ENCODE peak calls at places on chromosomes 2 and 18, in nine cellular contexts. A is stimulated activated CD8-positive, alpha-beta memory T cell treated with anti-CD3 and anti-CD28 coated beads, Interleukin-4, amount 100 ng/mL, for 24 hours; S is anterior cingulate cortex; E is neural crest cell; K is HFFc6; X is ELR; Y is activated T-cell treated with anti-CD3 and anti-CD28 coated beads for 24 hours; V is HuH-7.5; N is hepatocyte. G is an unnamed sample.

GRCh38 chr2:197152451-197153228 is 157.9 kb downstream of the ANKRD44 start:
- DNase-seq in V (no peak), A (no peak), K (peak; percentile 21), E (no peak), S (no peak), X (peak; percentile 40), Y (no peak), N (no peak), G (no peak)

GRCh38 chr2:33265584-33266338 is 210.7 kb upstream of the RASGRP3 start:
- DNase-seq in N (no peak), X (peak; percentile 33), S (no peak), E (no peak), Y (no peak), K (no peak), V (no peak), A (no peak), G (no peak)

GRCh38 chr18:36501100-36501499 is 203.6 kb downstream of the FHOD3 start:
- DNase-seq in A (no peak), N (no peak), Y (no peak), V (no peak), X (no peak), K (no peak), E (no peak), S (no peak), G (no peak)

GRCh38 chr18:32308493-32309120 is 118.8 kb downstream of the MEP1B start:
- DNase-seq in S (no peak), A (no peak), E (no peak), V (no peak), X (peak; percentile 7), N (peak; percentile 33), Y (no peak), K (peak; percentile 48), G (no peak)

GRCh38 chr2:2879071-2879470 is 498.5 kb downstream of the EIPR1 start:
- DNase-seq in A (no peak), S (no peak), N (no peak), X (no peak), Y (no peak), K (no peak), E (no peak), V (no peak), G (no peak)

GRCh38 chr2:42100696-42101585 is 53.1 kb downstream of the PKDCC start:
- DNase-seq in A (peak; percentile 44), X (peak; percentile 67), N (peak; percentile 76), Y (peak; percentile 40), S (no peak), K (peak; percentile 37), E (no peak), V (no peak), G (no peak)

GRCh38 chr2:38070438-38070837 is 5.5 kb downstream of the CYP1B1 start:
- DNase-seq in A (no peak), V (no peak), S (no peak), E (no peak), K (no peak), N (no peak), Y (no peak), X (no peak), G (no peak)

GRCh38 chr2:36800381-36800780 is 103.9 kb downstream of the VIT start:
- DNase-seq in N (no peak), E (no peak), X (no peak), A (peak; percentile 47), S (peak; percentile 23), V (no peak), Y (peak; percentile 33), K (no peak), G (no peak)

GRCh38 chr18:44464401-44465185 is 216.1 kb upstream of the SETBP1 start:
- DNase-seq in V (no peak), K (no peak), N (no peak), A (no peak), S (no peak), E (no peak), Y (no peak), X (no peak), G (no peak)

GRCh38 chr18:40866013-40866644 is 1088.9 kb upstream of the PIK3C3 start:
- DNase-seq in N (peak; percentile 4), S (no peak), K (no peak), X (peak; percentile 44), V (no peak), E (no peak), Y (no peak), A (no peak), G (no peak)

GRCh38 chr2:195710407-195710806 is 53.4 kb downstream of the SLC39A10 start:
- DNase-seq in S (no peak), E (no peak), A (no peak), K (peak; percentile 45), V (no peak), X (peak; percentile 57), N (no peak), Y (no peak), G (no peak)

GRCh38 chr18:56488739-56489138 is 149.7 kb downstream of the TXNL1 start:
- DNase-seq in V (no peak), K (no peak), A (no peak), E (no peak), Y (no peak), N (no peak), S (no peak), X (no peak), G (no peak)

GRCh38 chr2:32058130-32058529 is 5.2 kb upstream of the SPAST start:
- DNase-seq in K (peak; percentile 29), V (no peak), E (no peak), S (no peak), N (no peak), X (peak; percentile 67), Y (no peak), A (no peak), G (no peak)

G was measured in GOT3.